ENCODE peak calls at places on chromosomes 12 and 14, in eight cellular contexts. One of them, this sample, is unnamed.

GRCh38 chr12:11771895-11772502 is 122.5 kb downstream of the ETV6 start:
- DNase-seq in ELR: no peak
- DNase-seq in GM03348: no peak
- DNase-seq in HFF-Myc: no peak
- DNase-seq in left kidney: no peak
- DNase-seq in esophagus muscularis mucosa: no peak
- DNase-seq in iPS-NIHi11: no peak
- DNase-seq in NCI-H146: no peak
- DNase-seq in this sample: no peak

GRCh38 chr12:132445884-132446471 is 44.0 kb upstream of the FBRSL1 start:
- DNase-seq in ELR: peak; percentile 18
- DNase-seq in GM03348: no peak
- DNase-seq in HFF-Myc: no peak
- DNase-seq in left kidney: no peak
- DNase-seq in esophagus muscularis mucosa: no peak
- DNase-seq in iPS-NIHi11: peak; percentile 72
- DNase-seq in NCI-H146: peak; percentile 93
- DNase-seq in this sample: peak; percentile 97

GRCh38 chr12:99277988-99278387 is 369.6 kb upstream of the GARIN6 start:
- DNase-seq in ELR: no peak
- DNase-seq in GM03348: no peak
- DNase-seq in HFF-Myc: no peak
- DNase-seq in left kidney: no peak
- DNase-seq in esophagus muscularis mucosa: no peak
- DNase-seq in iPS-NIHi11: no peak
- DNase-seq in NCI-H146: no peak
- DNase-seq in this sample: no peak

GRCh38 chr12:80632835-80633234 is 74.6 kb upstream of the MYF6 start:
- DNase-seq in ELR: peak; percentile 41
- DNase-seq in GM03348: no peak
- DNase-seq in HFF-Myc: no peak
- DNase-seq in left kidney: peak; percentile 24
- DNase-seq in esophagus muscularis mucosa: no peak
- DNase-seq in iPS-NIHi11: peak; percentile 71
- DNase-seq in NCI-H146: peak; percentile 56
- DNase-seq in this sample: peak; percentile 77

GRCh38 chr12:110846615-110847566 is at the start of gene CCDC63:
- DNase-seq in ELR: peak; percentile 49
- DNase-seq in GM03348: peak; percentile 62
- DNase-seq in HFF-Myc: no peak
- DNase-seq in left kidney: peak; percentile 86
- DNase-seq in esophagus muscularis mucosa: no peak
- DNase-seq in iPS-NIHi11: peak; percentile 80
- DNase-seq in NCI-H146: no peak
- DNase-seq in this sample: peak; percentile 82

GRCh38 chr14:67820428-67820881 is 876 bp downstream of the RAD51B start:
- DNase-seq in ELR: peak; percentile 80
- DNase-seq in GM03348: no peak
- DNase-seq in HFF-Myc: no peak
- DNase-seq in left kidney: peak; percentile 48
- DNase-seq in esophagus muscularis mucosa: no peak
- DNase-seq in iPS-NIHi11: no peak
- DNase-seq in NCI-H146: peak; percentile 15
- DNase-seq in this sample: peak; percentile 83

GRCh38 chr12:89528434-89528833 is 2.6 kb upstream of the POC1B start:
- DNase-seq in ELR: no peak
- DNase-seq in GM03348: no peak
- DNase-seq in HFF-Myc: no peak
- DNase-seq in left kidney: no peak
- DNase-seq in esophagus muscularis mucosa: no peak
- DNase-seq in iPS-NIHi11: no peak
- DNase-seq in NCI-H146: no peak
- DNase-seq in this sample: no peak

GRCh38 chr12:75666980-75667359 is 155.6 kb upstream of the KRR1 start:
- DNase-seq in ELR: peak; percentile 65
- DNase-seq in GM03348: peak; percentile 71
- DNase-seq in HFF-Myc: no peak
- DNase-seq in left kidney: peak; percentile 26
- DNase-seq in esophagus muscularis mucosa: no peak
- DNase-seq in iPS-NIHi11: no peak
- DNase-seq in NCI-H146: no peak
- DNase-seq in this sample: no peak

GRCh38 chr14:91229743-91230200 is 14.7 kb downstream of the GPR68 start:
- DNase-seq in ELR: peak; percentile 96
- DNase-seq in GM03348: peak; percentile 72
- DNase-seq in HFF-Myc: no peak
- DNase-seq in left kidney: no peak
- DNase-seq in esophagus muscularis mucosa: no peak
- DNase-seq in iPS-NIHi11: no peak
- DNase-seq in NCI-H146: no peak
- DNase-seq in this sample: no peak

GRCh38 chr14:23028800-23029199 is 5.9 kb downstream of the PSMB5 start:
- DNase-seq in ELR: peak; percentile 15
- DNase-seq in GM03348: no peak
- DNase-seq in HFF-Myc: no peak
- DNase-seq in left kidney: no peak
- DNase-seq in esophagus muscularis mucosa: no peak
- DNase-seq in iPS-NIHi11: no peak
- DNase-seq in NCI-H146: no peak
- DNase-seq in this sample: no peak

GRCh38 chr14:34059925-34060746 is 109.3 kb upstream of the EGLN3 start:
- DNase-seq in ELR: peak; percentile 64
- DNase-seq in GM03348: peak; percentile 91
- DNase-seq in HFF-Myc: no peak
- DNase-seq in left kidney: peak; percentile 83
- DNase-seq in esophagus muscularis mucosa: peak; percentile 91
- DNase-seq in iPS-NIHi11: peak; percentile 89
- DNase-seq in NCI-H146: peak; percentile 35
- DNase-seq in this sample: peak; percentile 85

GRCh38 chr12:24823808-24824515 is 124.9 kb downstream of the BCAT1 start:
- DNase-seq in ELR: no peak
- DNase-seq in GM03348: no peak
- DNase-seq in HFF-Myc: no peak
- DNase-seq in left kidney: no peak
- DNase-seq in esophagus muscularis mucosa: no peak
- DNase-seq in iPS-NIHi11: no peak
- DNase-seq in NCI-H146: no peak
- DNase-seq in this sample: no peak

GRCh38 chr12:130254476-130255276 is 83.0 kb upstream of the PIWIL1 start:
- DNase-seq in ELR: no peak
- DNase-seq in GM03348: no peak
- DNase-seq in HFF-Myc: no peak
- DNase-seq in left kidney: no peak
- DNase-seq in esophagus muscularis mucosa: no peak
- DNase-seq in iPS-NIHi11: no peak
- DNase-seq in NCI-H146: no peak
- DNase-seq in this sample: no peak

GRCh38 chr12:109779382-109779781 is 53.8 kb downstream of the TRPV4 start:
- DNase-seq in ELR: peak; percentile 30
- DNase-seq in GM03348: no peak
- DNase-seq in HFF-Myc: no peak
- DNase-seq in left kidney: no peak
- DNase-seq in esophagus muscularis mucosa: no peak
- DNase-seq in iPS-NIHi11: no peak
- DNase-seq in NCI-H146: peak; percentile 24
- DNase-seq in this sample: peak; percentile 79

This sample was measured in mesendoderm.